ENCODE peak calls at places on chromosomes 12 and 14, in six cellular contexts. F, M, H, X, V and R are unnamed samples.

GRCh38 chr12:49233842-49234526 is 30.9 kb upstream of the TUBA1C start:
- DNase-seq in V (no peak), F (no peak), H (peak; percentile 59), M (peak; percentile 35), X (no peak), R (peak; percentile 38)

GRCh38 chr12:18696971-18697602 is 40.7 kb downstream of the PLCZ1 start:
- DNase-seq in H (peak; percentile 75), V (no peak), X (no peak), M (no peak), F (no peak), R (no peak)

GRCh38 chr12:80692114-80692513 is 15.3 kb upstream of the MYF6 start:
- DNase-seq in V (no peak), M (no peak), F (no peak), H (no peak), X (no peak), R (no peak)

GRCh38 chr14:30808576-30808975 is 65.8 kb upstream of the COCH start:
- DNase-seq in H (peak; percentile 18), V (peak; percentile 49), F (no peak), M (no peak), X (no peak), R (no peak)

GRCh38 chr12:26523708-26524150 is 309.3 kb downstream of the ITPR2 start:
- DNase-seq in M (no peak), V (peak; percentile 43), H (peak; percentile 87), X (no peak), F (peak; percentile 90), R (no peak)

GRCh38 chr14:105412768-105413541 is 6.7 kb upstream of the MTA1 start:
- DNase-seq in X (no peak), F (no peak), H (no peak), V (no peak), M (no peak), R (no peak)

GRCh38 chr14:57495409-57495808 is 1.8 kb upstream of the CCDC198 start:
- DNase-seq in M (no peak), V (no peak), F (no peak), X (no peak), H (no peak), R (no peak)

GRCh38 chr12:8887285-8887715 is 27.0 kb upstream of the PHC1 start:
- DNase-seq in F (no peak), V (peak; percentile 45), M (no peak), H (no peak), X (no peak), R (no peak)

GRCh38 chr12:23813206-23813605 is 136.3 kb downstream of the SOX5 start:
- DNase-seq in F (no peak), X (no peak), V (no peak), H (no peak), M (no peak), R (no peak)

GRCh38 chr12:56721721-56722120 is 3.4 kb downstream of the NACA start:
- DNase-seq in H (no peak), V (no peak), F (no peak), M (no peak), X (no peak), R (no peak)

GRCh38 chr14:77338332-77338731 is 17.5 kb downstream of the GSTZ1 start:
- DNase-seq in M (no peak), V (no peak), F (no peak), X (no peak), H (no peak), R (no peak)

GRCh38 chr14:30064454-30064853 is 136.8 kb upstream of the PRKD1 start:
- DNase-seq in M (no peak), X (no peak), F (no peak), H (no peak), V (no peak), R (no peak)

GRCh38 chr12:83843531-83843930 is 1069.1 kb downstream of the SLC6A15 start:
- DNase-seq in V (no peak), X (no peak), H (peak; percentile 66), F (no peak), M (no peak), R (no peak)

GRCh38 chr12:45775465-45775864 is 46.0 kb downstream of the ARID2 start:
- DNase-seq in V (no peak), M (no peak), H (no peak), X (no peak), F (no peak), R (no peak)

GRCh38 chr12:114174326-114174725 is 208.2 kb upstream of the RBM19 start:
- DNase-seq in M (no peak), F (no peak), H (no peak), X (no peak), V (no peak), R (no peak)

GRCh38 chr12:91687052-91688017 is 458.3 kb downstream of the BTG1 start:
- DNase-seq in H (peak; percentile 6), X (no peak), F (no peak), V (no peak), M (peak; percentile 19), R (no peak)

GRCh38 chr12:92570056-92570753 is 132.6 kb upstream of the PLEKHG7 start:
- DNase-seq in H (peak; percentile 87), X (peak; percentile 57), V (no peak), F (peak; percentile 46), M (peak; percentile 93), R (peak; percentile 71)

GRCh38 chr12:89189448-89189847 is 162.9 kb downstream of the DUSP6 start:
- DNase-seq in H (no peak), M (no peak), V (no peak), X (no peak), F (no peak), R (no peak)

GRCh38 chr14:55805250-55805649 is 225.2 kb downstream of the KTN1 start:
- DNase-seq in X (no peak), V (no peak), F (no peak), M (no peak), H (no peak), R (no peak)

GRCh38 chr12:3725267-3726115 is 27.4 kb downstream of the CRACR2A start:
- DNase-seq in X (no peak), F (no peak), H (no peak), V (no peak), M (no peak), R (no peak)

GRCh38 chr14:32109676-32110075 is 32.6 kb downstream of the ARHGAP5 start:
- DNase-seq in M (no peak), H (peak; percentile 77), X (no peak), F (no peak), V (no peak), R (no peak)

GRCh38 chr12:2689879-2690278 is 104.9 kb upstream of the FKBP4 start:
- DNase-seq in F (no peak), M (no peak), X (no peak), H (no peak), V (no peak), R (no peak)

GRCh38 chr12:2691340-2692111 is 103.2 kb upstream of the FKBP4 start:
- DNase-seq in F (no peak), X (no peak), M (peak; percentile 15), V (no peak), H (no peak), R (peak; percentile 26)

GRCh38 chr12:2692156-2692555 is 102.6 kb upstream of the FKBP4 start:
- DNase-seq in M (no peak), X (no peak), H (no peak), V (no peak), F (no peak), R (no peak)

GRCh38 chr12:2690348-2691000 is 104.3 kb upstream of the FKBP4 start:
- DNase-seq in M (no peak), X (no peak), H (no peak), F (no peak), V (no peak), R (no peak)

DNA sequence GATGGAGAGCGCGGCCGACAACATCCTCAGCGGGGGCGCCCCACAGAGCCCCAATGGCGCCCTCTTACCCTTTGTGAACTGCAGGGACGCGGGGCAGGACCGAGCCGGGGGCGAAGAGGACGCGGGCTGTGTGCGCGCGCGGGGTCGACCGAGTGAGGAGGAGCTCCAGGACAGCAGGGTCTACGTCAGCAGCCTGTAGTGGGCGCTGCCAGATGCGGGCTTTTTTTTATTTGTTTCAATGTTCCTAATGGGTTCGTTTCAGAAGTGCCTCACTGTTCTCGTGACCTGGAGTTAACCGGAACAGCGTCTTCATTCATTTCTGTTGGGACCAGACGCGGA is 103.8 kb upstream of the FKBP4 start:
- DNase-seq in V (no peak), H (peak; percentile 3), F (no peak), M (no peak), X (no peak), R (no peak)
- H3K4me3 ChIP-seq in V (peak overlapping the region; percentile 42), H (peak overlapping the region; percentile 13), F (peak overlapping the region; percentile 18), M (peak overlapping the region; percentile 67), X (peak overlapping the region; percentile 45), R (peak overlapping the region; percentile 58)

GRCh38 chr12:6869049-6870021 is 2.0 kb downstream of the TPI1 start:
- DNase-seq in M (peak; percentile 27), H (peak; percentile 73), F (peak; percentile 70), X (peak; percentile 82), V (no peak), R (no peak)

GRCh38 chr12:6866163-6866919 is 990 bp upstream of the TPI1 start:
- DNase-seq in H (no peak), M (no peak), V (no peak), X (no peak), F (no peak), R (no peak)

GRCh38 chr12:6867407-6868210 is at the start of gene TPI1:
- DNase-seq in V (no peak), X (peak; percentile 77), M (peak; percentile 23), F (peak; percentile 87), H (peak; percentile 78), R (no peak)

GRCh38 chr12:6866920-6867406 is 368 bp upstream of the TPI1 start:
- DNase-seq in M (no peak), H (no peak), F (no peak), X (no peak), V (no peak), R (no peak)

GRCh38 chr12:6868211-6869048 is 1.1 kb downstream of the TPI1 start:
- DNase-seq in H (peak; percentile 26), X (no peak), V (no peak), F (no peak), M (no peak), R (no peak)
- TF ChIP-seq CTCF in H (peak; percentile 31), X (no peak), V (peak; percentile 12), F (no peak), M (peak; percentile 26), R (peak; percentile 34)

DNA sequence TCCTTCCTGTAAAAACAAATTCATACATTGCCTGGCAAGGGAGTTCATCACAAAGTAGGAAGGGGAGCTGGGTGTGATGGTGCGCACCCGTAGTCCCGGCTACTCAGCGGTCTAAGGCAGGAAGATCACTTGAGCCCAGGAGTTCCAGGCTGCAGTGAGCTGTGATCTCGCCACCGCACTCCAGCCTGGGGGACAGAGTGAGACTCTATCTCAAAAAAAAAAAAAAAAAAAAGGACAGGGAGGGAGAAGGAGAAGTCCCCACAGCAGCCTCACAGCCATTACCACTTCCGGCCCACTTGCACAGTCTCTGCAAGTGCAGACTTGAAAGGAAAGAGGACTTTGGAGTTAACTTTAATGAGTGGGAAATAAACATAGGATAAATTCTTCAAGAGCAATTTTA is 121.0 kb downstream of the FBXL14 start:
- DNase-seq in F (no peak), X (no peak), V (no peak), M (no peak), H (no peak), R (no peak)
- H3K4me3 ChIP-seq in F (no peak overlapping the region), X (no peak overlapping the region), V (no peak overlapping the region), M (no peak overlapping the region), H (no peak overlapping the region), R (no peak overlapping the region)

DNA sequence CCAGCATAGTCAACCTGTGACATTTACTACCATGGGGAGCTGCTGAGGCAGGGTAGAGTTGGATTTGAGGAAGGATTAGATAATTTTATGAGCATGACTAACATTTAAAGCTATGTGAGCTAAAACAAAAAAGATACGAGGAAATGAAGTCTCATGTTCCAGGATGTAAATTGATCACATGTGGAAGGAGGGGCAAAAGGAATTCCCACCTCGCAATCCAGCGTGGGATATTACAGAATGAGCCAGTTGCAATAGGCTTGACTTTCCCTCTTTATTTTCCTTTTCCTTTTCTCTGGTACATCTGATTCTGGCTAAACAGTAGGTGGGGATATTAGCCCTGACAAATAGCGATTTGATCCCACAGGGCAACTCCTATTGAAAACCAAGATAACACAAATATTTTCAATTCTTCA is 214.9 kb upstream of the HMGA2 start:
- DNase-seq in M (no peak), V (peak; percentile 70), X (no peak), H (peak; percentile 91), F (no peak), R (no peak)
- TF ChIP-seq CTCF in M (no peak), V (peak; percentile 32), X (peak; percentile 33), H (peak; percentile 32), F (no peak), R (no peak)